ENCODE peak calls at places on chromosomes 13 and 19, in ten cellular contexts. One of them, this sample, is unnamed.

GRCh38 chr13:46559272-46559805 is 6.4 kb downstream of the LRCH1 start:
- DNase-seq in GM10248: no peak
- DNase-seq in CD8-positive, alpha-beta T cell: no peak
- DNase-seq in fibroblast of lung: peak
- DNase-seq in CD4-positive, alpha-beta T cell: no peak
- DNase-seq in endothelial cell: no peak
- DNase-seq in neural progenitor cell: no peak
- DNase-seq in GM13976: no peak
- DNase-seq in left ventricle myocardium inferior: no peak
- DNase-seq in brain microvascular endothelial cell: no peak
- DNase-seq in this sample: no peak

GRCh38 chr13:79528759-79529191 is 47.8 kb downstream of the NDFIP2 start:
- DNase-seq in GM10248: no peak
- DNase-seq in CD8-positive, alpha-beta T cell: no peak
- DNase-seq in fibroblast of lung: no peak
- DNase-seq in CD4-positive, alpha-beta T cell: no peak
- DNase-seq in endothelial cell: no peak
- DNase-seq in neural progenitor cell: peak
- DNase-seq in GM13976: no peak
- DNase-seq in left ventricle myocardium inferior: no peak
- DNase-seq in brain microvascular endothelial cell: no peak
- DNase-seq in this sample: no peak

GRCh38 chr19:51807111-51807701 is 12.2 kb downstream of the FPR3 start:
- DNase-seq in GM10248: no peak
- DNase-seq in CD8-positive, alpha-beta T cell: no peak
- DNase-seq in fibroblast of lung: no peak
- DNase-seq in CD4-positive, alpha-beta T cell: no peak
- DNase-seq in endothelial cell: no peak
- DNase-seq in neural progenitor cell: no peak
- DNase-seq in GM13976: no peak
- DNase-seq in left ventricle myocardium inferior: no peak
- DNase-seq in brain microvascular endothelial cell: peak
- DNase-seq in this sample: no peak

GRCh38 chr13:110883539-110883938 is 31.3 kb downstream of the ANKRD10 start:
- DNase-seq in GM10248: no peak
- DNase-seq in CD8-positive, alpha-beta T cell: no peak
- DNase-seq in fibroblast of lung: no peak
- DNase-seq in CD4-positive, alpha-beta T cell: no peak
- DNase-seq in endothelial cell: no peak
- DNase-seq in neural progenitor cell: no peak
- DNase-seq in GM13976: no peak
- DNase-seq in left ventricle myocardium inferior: no peak
- DNase-seq in brain microvascular endothelial cell: no peak
- DNase-seq in this sample: no peak

GRCh38 chr19:16342002-16342715 is 17.5 kb downstream of the KLF2 start:
- DNase-seq in GM10248: peak
- DNase-seq in CD8-positive, alpha-beta T cell: peak
- DNase-seq in fibroblast of lung: peak
- DNase-seq in CD4-positive, alpha-beta T cell: no peak
- DNase-seq in endothelial cell: no peak
- DNase-seq in neural progenitor cell: no peak
- DNase-seq in GM13976: peak
- DNase-seq in left ventricle myocardium inferior: peak
- DNase-seq in brain microvascular endothelial cell: no peak
- DNase-seq in this sample: peak

GRCh38 chr19:38193445-38193844 is 30.6 kb downstream of the DPF1 start:
- DNase-seq in GM10248: no peak
- DNase-seq in CD8-positive, alpha-beta T cell: no peak
- DNase-seq in fibroblast of lung: no peak
- DNase-seq in CD4-positive, alpha-beta T cell: no peak
- DNase-seq in endothelial cell: no peak
- DNase-seq in neural progenitor cell: no peak
- DNase-seq in GM13976: no peak
- DNase-seq in left ventricle myocardium inferior: no peak
- DNase-seq in brain microvascular endothelial cell: no peak
- DNase-seq in this sample: no peak

GRCh38 chr13:43584711-43585110 is 202.1 kb downstream of the ENOX1 start:
- DNase-seq in GM10248: no peak
- DNase-seq in CD8-positive, alpha-beta T cell: no peak
- DNase-seq in fibroblast of lung: no peak
- DNase-seq in CD4-positive, alpha-beta T cell: no peak
- DNase-seq in endothelial cell: no peak
- DNase-seq in neural progenitor cell: no peak
- DNase-seq in GM13976: no peak
- DNase-seq in left ventricle myocardium inferior: no peak
- DNase-seq in brain microvascular endothelial cell: no peak
- DNase-seq in this sample: no peak

GRCh38 chr19:39342647-39343305 is 555 bp downstream of the SAMD4B start:
- DNase-seq in GM10248: no peak
- DNase-seq in CD8-positive, alpha-beta T cell: peak
- DNase-seq in fibroblast of lung: no peak
- DNase-seq in CD4-positive, alpha-beta T cell: no peak
- DNase-seq in endothelial cell: peak
- DNase-seq in neural progenitor cell: peak
- DNase-seq in GM13976: no peak
- DNase-seq in left ventricle myocardium inferior: no peak
- DNase-seq in brain microvascular endothelial cell: no peak
- DNase-seq in this sample: no peak

GRCh38 chr13:33279898-33280549 is 5.5 kb downstream of the STARD13 start:
- DNase-seq in GM10248: no peak
- DNase-seq in CD8-positive, alpha-beta T cell: no peak
- DNase-seq in fibroblast of lung: peak
- DNase-seq in CD4-positive, alpha-beta T cell: no peak
- DNase-seq in endothelial cell: no peak
- DNase-seq in neural progenitor cell: no peak
- DNase-seq in GM13976: no peak
- DNase-seq in left ventricle myocardium inferior: no peak
- DNase-seq in brain microvascular endothelial cell: peak
- DNase-seq in this sample: no peak

GRCh38 chr19:21127001-21127400 is 14.8 kb upstream of the ZNF431 start:
- DNase-seq in GM10248: no peak
- DNase-seq in CD8-positive, alpha-beta T cell: no peak
- DNase-seq in fibroblast of lung: no peak
- DNase-seq in CD4-positive, alpha-beta T cell: no peak
- DNase-seq in endothelial cell: no peak
- DNase-seq in neural progenitor cell: no peak
- DNase-seq in GM13976: no peak
- DNase-seq in left ventricle myocardium inferior: no peak
- DNase-seq in brain microvascular endothelial cell: no peak
- DNase-seq in this sample: no peak

GRCh38 chr19:7658219-7658686 is 10.6 kb upstream of the RETN start:
- DNase-seq in GM10248: peak
- DNase-seq in CD8-positive, alpha-beta T cell: peak
- DNase-seq in fibroblast of lung: no peak
- DNase-seq in CD4-positive, alpha-beta T cell: no peak
- DNase-seq in endothelial cell: no peak
- DNase-seq in neural progenitor cell: peak
- DNase-seq in GM13976: peak
- DNase-seq in left ventricle myocardium inferior: no peak
- DNase-seq in brain microvascular endothelial cell: no peak
- DNase-seq in this sample: peak

GRCh38 chr19:12836529-12836863 is 1.8 kb upstream of the MAST1 start:
- DNase-seq in GM10248: no peak
- DNase-seq in CD8-positive, alpha-beta T cell: no peak
- DNase-seq in fibroblast of lung: no peak
- DNase-seq in CD4-positive, alpha-beta T cell: no peak
- DNase-seq in endothelial cell: no peak
- DNase-seq in neural progenitor cell: no peak
- DNase-seq in GM13976: no peak
- DNase-seq in left ventricle myocardium inferior: no peak
- DNase-seq in brain microvascular endothelial cell: no peak
- DNase-seq in this sample: no peak

GRCh38 chr19:10946964-10947657 is 13.7 kb upstream of the SMARCA4 start:
- DNase-seq in GM10248: no peak
- DNase-seq in CD8-positive, alpha-beta T cell: no peak
- DNase-seq in fibroblast of lung: peak
- DNase-seq in CD4-positive, alpha-beta T cell: no peak
- DNase-seq in endothelial cell: no peak
- DNase-seq in neural progenitor cell: no peak
- DNase-seq in GM13976: no peak
- DNase-seq in left ventricle myocardium inferior: no peak
- DNase-seq in brain microvascular endothelial cell: no peak
- DNase-seq in this sample: no peak

GRCh38 chr19:32202244-32202643 is 143.2 kb upstream of the ZNF507 start:
- DNase-seq in GM10248: no peak
- DNase-seq in CD8-positive, alpha-beta T cell: no peak
- DNase-seq in fibroblast of lung: no peak
- DNase-seq in CD4-positive, alpha-beta T cell: no peak
- DNase-seq in endothelial cell: no peak
- DNase-seq in neural progenitor cell: no peak
- DNase-seq in GM13976: no peak
- DNase-seq in left ventricle myocardium inferior: no peak
- DNase-seq in brain microvascular endothelial cell: no peak
- DNase-seq in this sample: no peak

GRCh38 chr19:41646589-41647204 is 19.8 kb upstream of the CEACAM4 start:
- DNase-seq in GM10248: no peak
- DNase-seq in CD8-positive, alpha-beta T cell: no peak
- DNase-seq in fibroblast of lung: no peak
- DNase-seq in CD4-positive, alpha-beta T cell: peak
- DNase-seq in endothelial cell: peak
- DNase-seq in neural progenitor cell: no peak
- DNase-seq in GM13976: peak
- DNase-seq in left ventricle myocardium inferior: no peak
- DNase-seq in brain microvascular endothelial cell: no peak
- DNase-seq in this sample: no peak
- TF ChIP-seq CTCF in GM10248: peak
- TF ChIP-seq CTCF in CD8-positive, alpha-beta T cell: peak
- TF ChIP-seq CTCF in fibroblast of lung: peak
- TF ChIP-seq CTCF in CD4-positive, alpha-beta T cell: peak
- TF ChIP-seq CTCF in endothelial cell: peak
- TF ChIP-seq CTCF in neural progenitor cell: peak
- TF ChIP-seq CTCF in GM13976: peak
- TF ChIP-seq CTCF in left ventricle myocardium inferior: peak
- TF ChIP-seq CTCF in brain microvascular endothelial cell: peak
- TF ChIP-seq CTCF in this sample: peak

DNA sequence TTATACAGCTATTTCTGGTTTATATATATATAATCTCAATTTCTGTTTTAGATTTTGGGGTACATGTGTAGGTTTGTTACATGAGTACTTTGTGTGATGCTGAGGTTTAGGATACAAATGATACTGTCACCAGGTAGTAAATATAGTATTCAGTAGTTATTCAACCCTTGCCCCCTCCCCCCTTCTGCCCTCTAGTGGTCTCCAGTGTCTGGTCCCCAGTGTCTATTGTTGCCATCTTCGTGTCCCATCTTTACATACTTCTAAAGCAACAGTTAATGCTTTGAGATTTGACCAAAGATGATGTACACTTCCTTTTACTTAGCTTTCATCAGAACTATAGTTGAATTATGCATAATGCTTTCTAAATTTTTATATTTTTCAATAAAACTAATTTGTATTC is 1623.4 kb upstream of the PRR20A start:
- DNase-seq in GM10248: no peak
- DNase-seq in CD8-positive, alpha-beta T cell: no peak
- DNase-seq in fibroblast of lung: no peak
- DNase-seq in CD4-positive, alpha-beta T cell: no peak
- DNase-seq in endothelial cell: peak
- DNase-seq in neural progenitor cell: peak
- DNase-seq in GM13976: no peak
- DNase-seq in left ventricle myocardium inferior: no peak
- DNase-seq in brain microvascular endothelial cell: no peak
- DNase-seq in this sample: no peak
- TF ChIP-seq CTCF in GM10248: no peak
- TF ChIP-seq CTCF in CD8-positive, alpha-beta T cell: no peak
- TF ChIP-seq CTCF in fibroblast of lung: no peak
- TF ChIP-seq CTCF in CD4-positive, alpha-beta T cell: no peak
- TF ChIP-seq CTCF in endothelial cell: peak
- TF ChIP-seq CTCF in neural progenitor cell: peak
- TF ChIP-seq CTCF in GM13976: no peak
- TF ChIP-seq CTCF in left ventricle myocardium inferior: no peak
- TF ChIP-seq CTCF in brain microvascular endothelial cell: no peak
- TF ChIP-seq CTCF in this sample: no peak

GRCh38 chr13:94660695-94661324 is 51.5 kb downstream of the SOX21 start:
- DNase-seq in GM10248: no peak
- DNase-seq in CD8-positive, alpha-beta T cell: no peak
- DNase-seq in fibroblast of lung: peak
- DNase-seq in CD4-positive, alpha-beta T cell: no peak
- DNase-seq in endothelial cell: peak
- DNase-seq in neural progenitor cell: peak
- DNase-seq in GM13976: no peak
- DNase-seq in left ventricle myocardium inferior: no peak
- DNase-seq in brain microvascular endothelial cell: peak
- DNase-seq in this sample: no peak
- TF ChIP-seq CTCF in GM10248: peak
- TF ChIP-seq CTCF in CD8-positive, alpha-beta T cell: no peak
- TF ChIP-seq CTCF in fibroblast of lung: peak
- TF ChIP-seq CTCF in CD4-positive, alpha-beta T cell: no peak
- TF ChIP-seq CTCF in endothelial cell: no peak
- TF ChIP-seq CTCF in neural progenitor cell: peak
- TF ChIP-seq CTCF in GM13976: no peak
- TF ChIP-seq CTCF in left ventricle myocardium inferior: no peak
- TF ChIP-seq CTCF in brain microvascular endothelial cell: peak
- TF ChIP-seq CTCF in this sample: peak

DNA sequence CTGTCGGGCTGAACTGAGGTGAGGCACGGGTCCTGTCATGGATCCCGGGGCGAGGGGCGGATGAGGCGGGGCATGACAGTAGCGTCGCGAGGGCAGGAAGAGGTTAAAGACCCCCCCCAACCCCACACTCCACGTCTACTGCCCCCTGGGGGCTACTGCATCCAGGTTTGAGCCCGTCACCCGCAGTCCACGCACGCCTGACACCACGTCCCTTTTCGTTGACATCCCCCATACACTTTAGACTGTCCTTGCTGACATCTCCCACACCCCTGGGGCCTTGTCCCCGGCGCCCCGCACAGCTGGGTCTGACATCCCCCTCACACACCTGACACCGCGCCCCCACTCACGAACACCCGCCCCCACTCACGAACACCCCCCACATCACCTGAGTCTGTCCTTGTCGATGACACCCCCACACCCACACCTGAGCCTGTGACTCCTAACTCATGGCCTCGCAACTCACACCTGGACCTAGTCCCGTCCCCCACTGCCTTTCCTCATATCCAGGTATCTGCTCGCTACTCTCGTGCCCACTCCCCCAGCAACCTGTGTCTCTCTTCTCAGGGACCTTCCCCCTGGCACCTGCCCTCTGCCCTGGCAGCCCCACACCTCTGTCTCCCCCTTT is 416 bp downstream of the SLC25A42 start:
- DNase-seq in GM10248: no peak
- DNase-seq in CD8-positive, alpha-beta T cell: no peak
- DNase-seq in fibroblast of lung: no peak
- DNase-seq in CD4-positive, alpha-beta T cell: no peak
- DNase-seq in endothelial cell: peak
- DNase-seq in neural progenitor cell: no peak
- DNase-seq in GM13976: no peak
- DNase-seq in left ventricle myocardium inferior: no peak
- DNase-seq in brain microvascular endothelial cell: no peak
- DNase-seq in this sample: no peak
- TF ChIP-seq CTCF in GM10248: peak
- TF ChIP-seq CTCF in CD8-positive, alpha-beta T cell: peak
- TF ChIP-seq CTCF in fibroblast of lung: no peak
- TF ChIP-seq CTCF in CD4-positive, alpha-beta T cell: no peak
- TF ChIP-seq CTCF in endothelial cell: peak
- TF ChIP-seq CTCF in neural progenitor cell: peak
- TF ChIP-seq CTCF in GM13976: peak
- TF ChIP-seq CTCF in left ventricle myocardium inferior: no peak
- TF ChIP-seq CTCF in brain microvascular endothelial cell: peak
- TF ChIP-seq CTCF in this sample: peak